ENCODE peak calls at places on chromosomes 11 and 22, in four cellular contexts. One of them, this sample, is unnamed.

GRCh38 chr11:11267312-11267711 is 85.7 kb downstream of the CSNK2A3 start:
- DNase-seq in WTC11: no peak
- DNase-seq in K562: no peak
- DNase-seq in HepG2: no peak
- DNase-seq in this sample: no peak

GRCh38 chr11:6737872-6738466 is 33.8 kb downstream of the OR2AG2 start:
- DNase-seq in WTC11: peak
- DNase-seq in K562: peak
- DNase-seq in HepG2: peak
- DNase-seq in this sample: peak

GRCh38 chr11:112961146-112961668 is at the start of gene NCAM1:
- DNase-seq in WTC11: peak
- DNase-seq in K562: peak
- DNase-seq in HepG2: peak
- DNase-seq in this sample: peak

GRCh38 chr11:134170909-134171281 is 52.9 kb downstream of the NCAPD3 start:
- DNase-seq in WTC11: no peak
- DNase-seq in K562: no peak
- DNase-seq in HepG2: no peak
- DNase-seq in this sample: no peak

GRCh38 chr11:70067036-70067435 is 11.1 kb upstream of the ANO1 start:
- DNase-seq in WTC11: no peak
- DNase-seq in K562: no peak
- DNase-seq in HepG2: no peak
- DNase-seq in this sample: no peak

GRCh38 chr11:71251159-71251721 is 1.1 kb downstream of the SHANK2 start:
- DNase-seq in WTC11: no peak
- DNase-seq in K562: no peak
- DNase-seq in HepG2: no peak
- DNase-seq in this sample: peak

GRCh38 chr11:59542142-59542810 is 30.9 kb downstream of the OR4D9 start:
- DNase-seq in WTC11: no peak
- DNase-seq in K562: no peak
- DNase-seq in HepG2: no peak
- DNase-seq in this sample: no peak

GRCh38 chr11:84261707-84262106 is 975.5 kb upstream of the CCDC90B start:
- DNase-seq in WTC11: peak
- DNase-seq in K562: no peak
- DNase-seq in HepG2: no peak
- DNase-seq in this sample: no peak

GRCh38 chr11:26741036-26741435 is 19.2 kb upstream of the SLC5A12 start:
- DNase-seq in WTC11: no peak
- DNase-seq in K562: no peak
- DNase-seq in HepG2: no peak
- DNase-seq in this sample: no peak

GRCh38 chr22:26086359-26086758 is 82.9 kb upstream of the SEZ6L start:
- DNase-seq in WTC11: no peak
- DNase-seq in K562: no peak
- DNase-seq in HepG2: no peak
- DNase-seq in this sample: no peak

GRCh38 chr11:133476570-133477262 is 55.6 kb downstream of the OPCML start:
- DNase-seq in WTC11: peak
- DNase-seq in K562: no peak
- DNase-seq in HepG2: no peak
- DNase-seq in this sample: no peak

GRCh38 chr11:8531312-8531711 is 62.7 kb downstream of the STK33 start:
- DNase-seq in WTC11: no peak
- DNase-seq in K562: no peak
- DNase-seq in HepG2: no peak
- DNase-seq in this sample: no peak

GRCh38 chr11:128379587-128380279 is 207.6 kb downstream of the ETS1 start:
- DNase-seq in WTC11: no peak
- DNase-seq in K562: no peak
- DNase-seq in HepG2: no peak
- DNase-seq in this sample: no peak

GRCh38 chr22:47629791-47630655 is 867.6 kb downstream of the TBC1D22A start:
- DNase-seq in WTC11: no peak
- DNase-seq in K562: no peak
- DNase-seq in HepG2: no peak
- DNase-seq in this sample: no peak

GRCh38 chr22:47630741-47631534 is 868.5 kb downstream of the TBC1D22A start:
- DNase-seq in WTC11: no peak
- DNase-seq in K562: no peak
- DNase-seq in HepG2: no peak
- DNase-seq in this sample: no peak

GRCh38 chr22:47628477-47629272 is 866.2 kb downstream of the TBC1D22A start:
- DNase-seq in WTC11: no peak
- DNase-seq in K562: no peak
- DNase-seq in HepG2: no peak
- DNase-seq in this sample: no peak

GRCh38 chr22:47627561-47628253 is 865.3 kb downstream of the TBC1D22A start:
- DNase-seq in WTC11: no peak
- DNase-seq in K562: no peak
- DNase-seq in HepG2: no peak
- DNase-seq in this sample: no peak

GRCh38 chr22:47629273-47629711 is 866.8 kb downstream of the TBC1D22A start:
- DNase-seq in WTC11: no peak
- DNase-seq in K562: no peak
- DNase-seq in HepG2: no peak
- DNase-seq in this sample: no peak
- TF ChIP-seq ELF4 in WTC11: no peak
- TF ChIP-seq ELF4 in K562: no peak
- TF ChIP-seq ELF4 in HepG2: no peak
- TF ChIP-seq ELF4 in this sample: no peak

DNA sequence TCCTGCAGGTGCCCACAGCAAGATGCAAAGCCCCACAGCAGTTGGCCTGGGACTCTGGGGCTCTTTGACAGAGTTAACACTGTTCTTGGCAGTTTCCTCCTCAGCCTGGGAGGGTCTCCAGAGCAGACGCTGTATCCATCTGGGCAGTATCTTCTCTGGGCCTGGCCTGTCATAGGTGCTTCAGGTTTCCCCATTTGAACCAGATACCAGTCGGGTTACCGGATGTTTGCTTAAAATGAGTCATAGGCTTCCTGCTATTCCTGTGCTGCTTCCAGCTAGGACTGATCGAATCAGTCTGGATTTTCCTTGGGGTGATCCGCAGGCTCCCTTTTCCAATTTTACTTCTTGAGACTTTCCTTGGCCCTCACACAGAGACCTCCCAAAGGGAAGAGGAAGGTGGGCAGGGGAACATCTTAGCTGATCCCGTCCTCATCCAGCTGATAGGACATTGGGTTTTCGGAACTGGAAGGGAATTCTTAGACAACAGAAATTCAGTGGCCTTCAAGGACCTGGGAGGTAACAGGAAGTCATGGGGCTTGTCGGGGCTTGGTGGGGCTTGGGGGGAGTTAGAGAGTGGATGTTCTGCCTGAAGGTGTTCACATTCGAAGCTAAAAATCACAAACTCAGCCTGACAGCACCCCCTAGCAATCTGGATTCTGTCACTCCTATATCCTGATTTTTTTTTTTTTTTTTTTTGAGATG is 2.4 kb upstream of the RANGAP1 start:
- DNase-seq in WTC11: no peak
- DNase-seq in K562: no peak
- DNase-seq in HepG2: peak
- DNase-seq in this sample: no peak
- TF ChIP-seq ELF4 in WTC11: no peak
- TF ChIP-seq ELF4 in K562: no peak
- TF ChIP-seq ELF4 in HepG2: no peak
- TF ChIP-seq ELF4 in this sample: no peak

GRCh38 chr22:22555596-22555995 is 3.5 kb downstream of the PRAME start:
- DNase-seq in WTC11: no peak
- DNase-seq in K562: no peak
- DNase-seq in HepG2: no peak
- DNase-seq in this sample: no peak

GRCh38 chr22:22553735-22554134 is 5.3 kb downstream of the PRAME start:
- DNase-seq in WTC11: no peak
- DNase-seq in K562: peak
- DNase-seq in HepG2: no peak
- DNase-seq in this sample: no peak

GRCh38 chr22:22552630-22553029 is 6.4 kb downstream of the PRAME start:
- DNase-seq in WTC11: peak
- DNase-seq in K562: peak
- DNase-seq in HepG2: peak
- DNase-seq in this sample: no peak

GRCh38 chr22:22553141-22553540 is 5.9 kb downstream of the PRAME start:
- DNase-seq in WTC11: no peak
- DNase-seq in K562: peak
- DNase-seq in HepG2: no peak
- DNase-seq in this sample: no peak

DNA sequence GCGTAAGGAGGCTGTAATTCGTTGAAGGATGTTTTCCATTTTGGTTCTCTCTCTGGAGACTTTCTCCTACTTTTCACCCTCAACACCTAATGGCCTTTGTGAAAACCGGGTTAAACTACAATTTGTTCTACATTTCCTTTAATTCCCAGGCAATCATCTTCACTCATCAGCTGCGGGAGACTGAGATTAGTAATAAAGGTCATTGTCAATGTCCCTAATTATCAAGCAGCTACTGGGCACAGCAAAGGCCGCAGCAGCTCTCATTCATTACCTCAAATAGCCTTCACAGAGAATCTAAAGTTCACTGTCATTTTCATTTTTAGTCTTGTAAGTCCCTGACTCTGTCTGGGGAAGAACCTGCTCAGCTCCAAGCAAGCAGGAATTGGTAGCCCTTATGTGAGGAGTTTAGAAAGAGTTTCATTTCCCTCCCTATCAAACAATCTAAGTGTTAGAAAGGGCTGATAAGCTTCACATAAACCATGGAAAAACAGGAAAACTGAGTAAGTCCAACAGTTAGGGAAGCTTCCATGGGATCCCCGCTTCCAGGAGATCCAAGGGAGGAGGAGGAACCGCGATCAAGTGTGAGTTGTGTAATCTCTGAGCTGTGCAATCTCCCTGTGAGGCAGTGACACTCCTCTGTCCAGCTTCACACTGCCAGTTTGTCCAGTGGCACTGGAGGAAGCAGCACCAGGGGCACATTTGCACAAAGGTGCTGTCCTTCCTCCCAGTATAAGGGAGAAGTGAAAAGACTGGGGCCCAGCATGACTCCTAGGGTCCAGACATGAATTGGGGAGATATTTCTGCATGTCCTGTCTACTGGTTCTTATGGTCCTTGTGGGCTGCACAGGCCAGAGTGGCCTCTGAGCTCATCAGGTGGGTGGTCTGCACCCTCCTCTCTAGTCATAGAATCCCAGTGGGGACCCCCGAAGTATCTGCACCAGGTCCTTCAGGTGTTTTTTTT is 4.5 kb downstream of the PRAME start:
- DNase-seq in WTC11: no peak
- DNase-seq in K562: no peak
- DNase-seq in HepG2: no peak
- DNase-seq in this sample: no peak
- TF ChIP-seq ELF4 in WTC11: no peak
- TF ChIP-seq ELF4 in K562: no peak
- TF ChIP-seq ELF4 in HepG2: no peak
- TF ChIP-seq ELF4 in this sample: no peak

GRCh38 chr22:20239063-20239950 is 28.8 kb downstream of the RTN4R start:
- DNase-seq in WTC11: no peak
- DNase-seq in K562: peak
- DNase-seq in HepG2: no peak
- DNase-seq in this sample: no peak
- TF ChIP-seq ELF4 in WTC11: no peak
- TF ChIP-seq ELF4 in K562: no peak
- TF ChIP-seq ELF4 in HepG2: no peak
- TF ChIP-seq ELF4 in this sample: no peak

GRCh38 chr22:40325315-40325714 is 21.0 kb upstream of the ADSL start:
- DNase-seq in WTC11: no peak
- DNase-seq in K562: no peak
- DNase-seq in HepG2: no peak
- DNase-seq in this sample: no peak
- TF ChIP-seq ELF4 in WTC11: no peak
- TF ChIP-seq ELF4 in K562: no peak
- TF ChIP-seq ELF4 in HepG2: no peak
- TF ChIP-seq ELF4 in this sample: no peak

GRCh38 chr11:62883677-62884076 is 3.0 kb downstream of the SLC3A2 start:
- DNase-seq in WTC11: no peak
- DNase-seq in K562: no peak
- DNase-seq in HepG2: no peak
- DNase-seq in this sample: no peak
- TF ChIP-seq ELF4 in WTC11: no peak
- TF ChIP-seq ELF4 in K562: no peak
- TF ChIP-seq ELF4 in HepG2: no peak
- TF ChIP-seq ELF4 in this sample: no peak

GRCh38 chr11:110147965-110148709 is 54.9 kb downstream of the ZC3H12C start:
- DNase-seq in WTC11: no peak
- DNase-seq in K562: no peak
- DNase-seq in HepG2: no peak
- DNase-seq in this sample: no peak

GRCh38 chr11:110152199-110152598 is 59.0 kb downstream of the ZC3H12C start:
- DNase-seq in WTC11: no peak
- DNase-seq in K562: no peak
- DNase-seq in HepG2: no peak
- DNase-seq in this sample: no peak

GRCh38 chr11:110153474-110153873 is 60.3 kb downstream of the ZC3H12C start:
- DNase-seq in WTC11: no peak
- DNase-seq in K562: no peak
- DNase-seq in HepG2: no peak
- DNase-seq in this sample: no peak

GRCh38 chr11:110148775-110149744 is 55.9 kb downstream of the ZC3H12C start:
- DNase-seq in WTC11: no peak
- DNase-seq in K562: peak
- DNase-seq in HepG2: no peak
- DNase-seq in this sample: no peak
- TF ChIP-seq ELF4 in WTC11: no peak
- TF ChIP-seq ELF4 in K562: no peak
- TF ChIP-seq ELF4 in HepG2: no peak
- TF ChIP-seq ELF4 in this sample: no peak

DNA sequence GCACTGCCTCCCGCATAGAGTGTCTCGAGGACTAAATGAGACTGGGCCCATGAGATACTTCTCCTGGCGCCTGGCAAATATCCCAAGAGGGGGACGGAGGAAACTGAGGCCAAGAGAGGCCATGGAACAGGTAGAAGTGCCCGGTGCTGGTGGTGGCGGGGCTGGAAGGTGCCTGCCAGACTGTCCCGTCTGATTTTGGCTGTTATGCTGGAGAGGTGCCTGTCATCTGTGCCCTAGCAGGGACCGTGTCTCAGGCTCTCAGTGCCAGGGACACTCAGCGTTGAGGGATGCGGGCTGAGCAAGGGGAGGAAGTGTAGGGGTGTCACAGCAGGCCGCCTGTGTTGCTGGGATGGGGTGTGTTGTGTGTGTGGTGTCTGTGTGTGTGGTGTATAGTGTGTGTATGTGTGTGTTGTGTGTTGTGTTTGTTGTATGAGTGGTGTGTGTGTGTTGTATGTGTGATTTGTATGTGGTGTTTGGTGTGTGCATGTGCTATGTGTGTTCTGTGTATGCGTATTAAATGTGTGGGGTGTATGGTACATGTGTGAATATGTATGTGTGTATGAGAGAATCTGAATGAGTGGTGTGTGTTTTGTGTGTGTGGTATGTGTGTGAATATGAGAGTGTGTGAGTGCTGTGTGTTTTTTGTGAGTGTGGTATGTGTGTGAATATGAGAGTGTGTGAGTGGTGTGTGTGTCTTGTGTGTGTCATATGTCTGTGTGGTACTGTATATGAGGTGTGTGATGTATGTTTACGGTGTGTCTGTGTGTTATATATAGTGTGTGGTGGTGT is 21.3 kb upstream of the SHISAL1 start:
- DNase-seq in WTC11: no peak
- DNase-seq in K562: no peak
- DNase-seq in HepG2: no peak
- DNase-seq in this sample: no peak
- TF ChIP-seq ELF4 in WTC11: no peak
- TF ChIP-seq ELF4 in K562: no peak
- TF ChIP-seq ELF4 in HepG2: no peak
- TF ChIP-seq ELF4 in this sample: no peak

GRCh38 chr11:28137832-28138231 is 29.6 kb downstream of the METTL15 start:
- DNase-seq in WTC11: no peak
- DNase-seq in K562: no peak
- DNase-seq in HepG2: no peak
- DNase-seq in this sample: no peak
- TF ChIP-seq ELF4 in WTC11: no peak
- TF ChIP-seq ELF4 in K562: no peak
- TF ChIP-seq ELF4 in HepG2: no peak
- TF ChIP-seq ELF4 in this sample: no peak